ENCODE peak calls at places on chromosomes 5 and 9, in four cellular contexts. L, F, W and D are unnamed samples.
A peak's percentile ranks its signal among the peaks of the same experiment; 100 is the strongest.

GRCh38 chr9:106532616-106533015 is 330.4 kb upstream of the ZNF462 start:
- DNase-seq in L (no peak), F (no peak), W (no peak), D (no peak)

GRCh38 chr9:129033216-129033615 is 3.2 kb upstream of the MIGA2 start:
- DNase-seq in L (no peak), F (no peak), W (no peak), D (no peak)

GRCh38 chr5:180486636-180487149 is 7.5 kb upstream of the CNOT6 start:
- DNase-seq in L (no peak), F (no peak), W (no peak), D (no peak)

GRCh38 chr5:161846731-161847130 is 1.2 kb upstream of the GABRA1 start:
- DNase-seq in L (no peak), F (no peak), W (no peak), D (peak; percentile 38)

GRCh38 chr5:177546262-177546741 is 8.1 kb downstream of the FAM193B start:
- DNase-seq in L (no peak), F (no peak), W (no peak), D (peak; percentile 52)

GRCh38 chr9:127763918-127764384 is 14.5 kb downstream of the SH2D3C start:
- DNase-seq in L (no peak), F (peak; percentile 59), W (no peak), D (no peak)

GRCh38 chr5:54520438-54520846 is 2.9 kb downstream of the SNX18 start:
- DNase-seq in L (no peak), F (no peak), W (no peak), D (no peak)

GRCh38 chr9:115291841-115292240 is 173.9 kb upstream of the TNC start:
- DNase-seq in L (no peak), F (no peak), W (no peak), D (no peak)

GRCh38 chr9:112556497-112557085 is 70.0 kb downstream of the KIAA1958 start:
- DNase-seq in L (no peak), F (no peak), W (no peak), D (no peak)

GRCh38 chr5:179959627-179960026 is 51.9 kb upstream of the TBC1D9B start:
- DNase-seq in L (no peak), F (no peak), W (no peak), D (no peak)

GRCh38 chr9:83327323-83327722 is 210.9 kb downstream of the FRMD3 start:
- DNase-seq in L (no peak), F (no peak), W (no peak), D (no peak)

GRCh38 chr5:172282277-172283019 is 1.1 kb downstream of the UBTD2 start:
- DNase-seq in L (no peak), F (no peak), W (no peak), D (no peak)

GRCh38 chr5:125237026-125237425 is 490.6 kb upstream of the ZNF608 start:
- DNase-seq in L (no peak), F (no peak), W (no peak), D (peak; percentile 70)

GRCh38 chr5:43570487-43571158 is 13.7 kb upstream of the PAIP1 start:
- DNase-seq in L (no peak), F (no peak), W (no peak), D (no peak)

GRCh38 chr5:53368516-53368915 is 111.9 kb upstream of the FST start:
- DNase-seq in L (no peak), F (no peak), W (no peak), D (no peak)

GRCh38 chr5:9661316-9662015 is 31.3 kb upstream of the TAS2R1 start:
- DNase-seq in L (no peak), F (no peak), W (no peak), D (no peak)

GRCh38 chr5:74916831-74917710 is 50.9 kb upstream of the FAM169A start:
- DNase-seq in L (no peak), F (no peak), W (no peak), D (no peak)

GRCh38 chr9:135962696-135963307 is 1.6 kb upstream of the UBAC1 start:
- DNase-seq in L (no peak), F (no peak), W (no peak), D (no peak)

GRCh38 chr9:87601595-87601994 is 103.9 kb downstream of the DAPK1 start:
- DNase-seq in L (no peak), F (no peak), W (no peak), D (no peak)

GRCh38 chr9:87603854-87604490 is 106.3 kb downstream of the DAPK1 start:
- DNase-seq in L (no peak), F (peak; percentile 74), W (no peak), D (no peak)

GRCh38 chr9:87601175-87601574 is 103.5 kb downstream of the DAPK1 start:
- DNase-seq in L (no peak), F (no peak), W (no peak), D (no peak)

GRCh38 chr9:87604886-87605588 is 107.4 kb downstream of the DAPK1 start:
- DNase-seq in L (no peak), F (no peak), W (no peak), D (no peak)

DNA sequence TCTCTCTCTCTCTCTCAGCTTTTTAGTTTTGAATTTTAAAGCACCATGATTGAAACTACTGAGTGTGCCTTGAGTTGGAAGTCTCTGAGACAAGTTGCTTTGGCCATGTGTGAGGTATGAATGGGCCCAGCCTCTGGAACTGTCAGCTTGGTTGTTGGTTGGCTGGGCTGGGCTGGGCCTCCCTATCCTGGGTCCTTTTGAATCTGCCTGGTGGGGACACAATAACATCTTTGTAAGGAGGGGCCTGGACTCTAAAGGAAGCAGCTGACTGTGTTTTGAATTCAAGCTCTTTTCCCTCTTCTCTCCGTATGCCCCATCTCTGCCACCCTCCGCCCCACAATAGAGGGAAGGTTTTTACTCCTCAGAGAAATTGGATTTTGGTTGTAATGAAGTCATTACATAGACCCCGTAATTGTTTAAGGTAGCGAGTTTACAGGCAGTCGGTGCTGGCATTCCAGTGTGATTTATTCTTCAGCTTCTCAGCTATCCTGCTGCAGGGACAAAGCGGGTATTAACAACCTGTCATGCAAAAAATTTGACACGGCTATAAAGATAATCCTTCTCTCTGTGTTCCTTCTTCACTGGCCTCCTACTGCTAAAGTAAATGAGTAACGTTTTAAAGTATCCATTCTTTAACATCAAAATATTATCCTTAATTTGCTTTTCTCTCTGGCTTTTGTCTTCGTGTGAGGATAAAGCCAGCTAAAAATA is 105.4 kb downstream of the DAPK1 start:
- DNase-seq in L (no peak), F (no peak), W (no peak), D (no peak)
- H3K4me1 ChIP-seq in L (no peaks in the 10 kb centered on the region), F (peaks cover 15% of the 10 kb centered on the region), W (peaks cover 9% of the 10 kb centered on the region), D (peaks cover 2% of the 10 kb centered on the region)

GRCh38 chr9:79477241-79477830 is 94.4 kb upstream of the TLE4 start:
- DNase-seq in L (no peak), F (no peak), W (no peak), D (no peak)

GRCh38 chr9:79482078-79482477 is 89.7 kb upstream of the TLE4 start:
- DNase-seq in L (no peak), F (no peak), W (no peak), D (no peak)

GRCh38 chr9:79480639-79481038 is 91.1 kb upstream of the TLE4 start:
- DNase-seq in L (no peak), F (no peak), W (no peak), D (no peak)

GRCh38 chr9:79473704-79474103 is 98.1 kb upstream of the TLE4 start:
- DNase-seq in L (no peak), F (no peak), W (no peak), D (no peak)

DNA sequence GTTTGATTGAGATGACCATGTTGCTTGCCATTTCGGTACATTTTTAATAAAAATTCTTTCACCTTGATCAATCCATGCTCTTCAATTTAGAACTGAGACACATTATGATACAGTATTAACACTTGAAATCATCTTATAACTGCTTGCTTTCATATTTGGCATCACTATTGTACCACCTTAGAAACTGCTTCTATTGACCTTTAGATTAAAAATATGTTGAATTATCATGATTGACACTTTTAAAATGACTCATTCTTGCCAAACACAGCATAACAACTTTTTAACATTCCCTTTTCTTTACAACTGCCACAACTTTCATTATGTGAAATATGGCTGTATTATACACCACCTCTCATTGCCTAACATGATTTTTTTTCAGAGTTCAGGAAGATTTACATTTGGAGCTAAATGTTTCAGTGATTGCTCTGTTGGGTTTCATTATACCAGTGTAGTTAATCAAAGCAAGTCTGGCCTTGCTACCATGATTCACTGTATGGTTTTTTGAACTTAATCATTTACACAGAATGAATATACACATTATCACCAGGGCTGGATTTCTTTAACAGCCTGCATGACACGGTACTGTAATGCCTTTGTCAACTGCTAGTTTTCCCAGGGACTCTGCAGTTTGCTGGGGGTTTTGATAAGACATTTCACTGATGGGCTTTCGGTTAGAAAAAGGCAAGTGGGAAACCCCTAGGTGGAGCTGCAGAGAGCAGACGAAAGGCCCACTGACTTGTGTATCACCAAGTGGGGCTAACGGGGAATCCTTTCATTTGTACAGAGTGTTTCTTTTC is 93.6 kb upstream of the TLE4 start:
- DNase-seq in L (no peak), F (no peak), W (no peak), D (peak; percentile 25)
- TF ChIP-seq ZNF274 in L (no peak), F (no peak), W (no peak), D (no peak)

DNA sequence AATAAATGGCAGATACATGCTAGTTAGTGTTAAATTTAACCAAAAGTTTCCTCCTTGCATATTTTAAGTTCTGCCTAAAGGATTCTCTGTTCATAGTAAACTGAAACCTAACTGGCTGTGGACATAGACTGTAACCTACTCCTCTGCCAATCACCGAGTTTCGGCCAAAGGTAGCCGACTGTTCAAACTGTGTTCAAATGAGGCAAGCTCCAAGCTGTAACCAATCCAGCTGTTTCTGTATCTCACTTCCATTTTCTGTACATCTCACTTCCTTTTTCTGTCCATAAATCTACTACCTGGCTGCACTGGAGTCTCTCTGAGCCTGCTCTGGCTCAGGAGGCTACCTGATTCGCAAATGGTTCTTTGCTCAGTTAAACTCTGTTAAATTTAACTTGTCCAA is 44.1 kb downstream of the KCNV2 start:
- DNase-seq in L (no peak), F (no peak), W (peak; percentile 16), D (no peak)
- H3K4me1 ChIP-seq in L (no peaks in the 10 kb centered on the region), F (no peaks in the 10 kb centered on the region), W (peaks cover 8% of the 10 kb centered on the region), D (no peaks in the 10 kb centered on the region)

DNA sequence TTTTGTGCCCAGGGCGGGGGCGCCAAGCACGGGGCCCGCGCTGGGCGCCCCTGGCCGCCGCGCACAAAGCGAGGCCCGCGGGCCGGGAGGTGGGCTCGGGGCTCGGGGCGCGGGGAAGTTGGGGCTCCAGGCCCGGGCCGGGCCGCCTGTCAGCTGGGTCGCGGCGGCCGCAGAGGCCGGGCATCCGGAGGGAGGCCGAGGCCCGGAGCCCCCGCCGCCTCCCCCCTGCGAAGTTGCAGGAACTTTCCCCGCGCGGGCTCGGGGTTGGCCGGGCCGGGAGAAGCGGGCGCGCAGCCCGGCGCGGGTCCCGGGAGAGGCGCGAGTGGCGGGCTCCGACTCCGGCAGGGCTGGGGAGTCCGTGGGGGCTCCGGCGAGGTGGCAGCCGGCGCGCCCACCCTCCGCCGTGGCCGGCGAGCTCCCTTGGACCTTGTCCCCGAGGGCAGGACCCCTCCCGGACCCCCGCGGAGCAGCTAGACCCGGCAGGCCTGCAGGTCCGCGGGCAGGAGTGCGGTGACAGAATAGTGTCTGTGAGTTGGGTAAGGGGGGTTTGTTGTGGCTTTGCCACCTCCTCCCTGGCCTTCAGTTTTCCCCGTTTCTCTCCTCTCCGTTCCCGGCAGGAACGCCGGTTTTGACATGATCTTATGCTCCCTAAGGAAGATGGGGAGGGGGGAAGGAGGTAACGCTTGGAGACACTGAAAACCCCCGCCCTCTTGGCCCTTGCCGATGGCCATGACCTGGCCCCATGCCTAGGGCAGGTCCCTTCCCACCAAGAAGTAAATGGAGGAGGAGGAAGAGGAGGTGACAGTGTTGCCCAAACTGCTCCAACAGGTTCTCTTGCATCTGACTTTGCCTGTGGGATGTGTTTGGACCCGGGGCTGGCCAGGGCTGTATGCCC is 908 bp downstream of the PHF2 start:
- DNase-seq in L (no peak), F (peak; percentile 66), W (no peak), D (no peak)
- TF ChIP-seq ZNF274 in L (no peak), F (no peak), W (no peak), D (no peak)

GRCh38 chr9:110979636-110980035 is 58.6 kb downstream of the LPAR1 start:
- DNase-seq in L (no peak), F (no peak), W (no peak), D (no peak)
- H3K4me1 ChIP-seq in L (peaks cover 10% of the 10 kb centered on the region), F (no peaks in the 10 kb centered on the region), W (no peaks in the 10 kb centered on the region), D (no peaks in the 10 kb centered on the region)